ENCODE peak calls at places on chromosomes 7 and 10, in nine cellular contexts. X is ovary, F is upper lobe of left lung, K is stomach, R is K562, V is sigmoid colon, S is transverse colon, Q is suprapubic skin, H is A549. I is an unnamed sample.

GRCh38 chr7:135620980-135621850 is 41.1 kb upstream of the STMP1 start:
- DNase-seq in X (peak), F (no peak), K (no peak), R (peak), V (no peak), S (peak), Q (no peak), H (peak), I (no peak)

GRCh38 chr10:114634607-114634974 is 23.5 kb downstream of the ABLIM1 start:
- DNase-seq in X (peak), F (no peak), K (no peak), R (peak), V (peak), S (no peak), Q (no peak), H (peak), I (no peak)

GRCh38 chr7:98130959-98131358 is 24.3 kb downstream of the LMTK2 start:
- DNase-seq in X (no peak), F (no peak), K (no peak), R (no peak), V (no peak), S (no peak), Q (no peak), H (no peak), I (no peak)

GRCh38 chr10:11573497-11573896 is 38.0 kb downstream of the USP6NL start:
- DNase-seq in X (no peak), F (no peak), K (no peak), R (no peak), V (no peak), S (no peak), Q (no peak), H (no peak), I (no peak)

GRCh38 chr10:100996678-100997363 is 2.8 kb upstream of the LZTS2 start:
- DNase-seq in X (peak), F (peak), K (peak), R (peak), V (peak), S (peak), Q (no peak), H (peak), I (no peak)

GRCh38 chr7:39529582-39529981 is 36.6 kb upstream of the YAE1 start:
- DNase-seq in X (no peak), F (no peak), K (no peak), R (no peak), V (no peak), S (no peak), Q (no peak), H (no peak), I (no peak)

GRCh38 chr10:33618196-33618595 is 283.7 kb upstream of the NRP1 start:
- DNase-seq in X (no peak), F (no peak), K (no peak), R (no peak), V (no peak), S (no peak), Q (no peak), H (no peak), I (no peak)

GRCh38 chr7:17802056-17802455 is 138.2 kb downstream of the SNX13 start:
- DNase-seq in X (no peak), F (no peak), K (no peak), R (no peak), V (no peak), S (no peak), Q (no peak), H (no peak), I (no peak)

GRCh38 chr7:27124979-27125689 is 5.4 kb downstream of the HOXA4 start:
- DNase-seq in X (no peak), F (no peak), K (no peak), R (no peak), V (no peak), S (no peak), Q (no peak), H (no peak), I (no peak)

GRCh38 chr7:158138329-158138597 is 449.4 kb downstream of the PTPRN2 start:
- DNase-seq in X (no peak), F (no peak), K (no peak), R (no peak), V (no peak), S (no peak), Q (peak), H (no peak), I (no peak)

GRCh38 chr7:17660116-17660515 is 280.2 kb downstream of the SNX13 start:
- DNase-seq in X (no peak), F (no peak), K (no peak), R (no peak), V (no peak), S (no peak), Q (no peak), H (no peak), I (no peak)

GRCh38 chr10:122636953-122637352 is 62.7 kb downstream of the C10orf120 start:
- DNase-seq in X (no peak), F (no peak), K (peak), R (no peak), V (peak), S (no peak), Q (no peak), H (no peak), I (no peak)

GRCh38 chr7:112009081-112009480 is 197.1 kb downstream of the DOCK4 start:
- DNase-seq in X (no peak), F (no peak), K (no peak), R (no peak), V (no peak), S (no peak), Q (no peak), H (peak), I (no peak)

GRCh38 chr7:64807731-64808365 is 13.6 kb downstream of the ZNF138 start:
- DNase-seq in X (no peak), F (no peak), K (no peak), R (no peak), V (no peak), S (no peak), Q (no peak), H (no peak), I (no peak)

GRCh38 chr10:17585001-17585400 is 32.2 kb downstream of the HACD1 start:
- DNase-seq in X (no peak), F (no peak), K (no peak), R (no peak), V (no peak), S (no peak), Q (no peak), H (no peak), I (no peak)

GRCh38 chr7:29593458-29593857 is 29.8 kb downstream of the PRR15 start:
- DNase-seq in X (no peak), F (no peak), K (no peak), R (no peak), V (no peak), S (no peak), Q (no peak), H (no peak), I (no peak)

GRCh38 chr7:16801111-16801542 is 3.7 kb downstream of the AGR2 start:
- DNase-seq in X (no peak), F (no peak), K (no peak), R (peak), V (no peak), S (no peak), Q (no peak), H (peak), I (no peak)

GRCh38 chr7:40156988-40157387 is 22.2 kb downstream of the SUGCT start:
- DNase-seq in X (no peak), F (no peak), K (no peak), R (no peak), V (no peak), S (peak), Q (no peak), H (no peak), I (no peak)

GRCh38 chr10:8056891-8057331 is 2.4 kb downstream of the GATA3 start:
- DNase-seq in X (no peak), F (no peak), K (no peak), R (no peak), V (no peak), S (no peak), Q (no peak), H (no peak), I (no peak)

GRCh38 chr10:126561499-126562208 is 108.8 kb downstream of the C10orf90 start:
- DNase-seq in X (no peak), F (peak), K (no peak), R (no peak), V (no peak), S (no peak), Q (no peak), H (no peak), I (peak)

GRCh38 chr7:74454059-74454947 is 597 bp downstream of the GTF2IRD1 start:
- DNase-seq in X (peak), F (peak), K (no peak), R (peak), V (peak), S (no peak), Q (no peak), H (no peak), I (no peak)

GRCh38 chr10:60114765-60115586 is 208.6 kb upstream of the CCDC6 start:
- DNase-seq in X (no peak), F (no peak), K (no peak), R (peak), V (no peak), S (no peak), Q (no peak), H (peak), I (no peak)

GRCh38 chr7:63925262-63925625 is 73.4 kb upstream of the ZNF722 start:
- DNase-seq in X (no peak), F (no peak), K (no peak), R (no peak), V (no peak), S (no peak), Q (no peak), H (no peak), I (no peak)

GRCh38 chr7:82347808-82348207 is 95.8 kb downstream of the CACNA2D1 start:
- DNase-seq in X (no peak), F (no peak), K (no peak), R (no peak), V (no peak), S (no peak), Q (no peak), H (no peak), I (no peak)

GRCh38 chr7:45033261-45033930 is 33.4 kb downstream of the CCM2 start:
- DNase-seq in X (no peak), F (no peak), K (no peak), R (no peak), V (no peak), S (no peak), Q (no peak), H (no peak), I (no peak)

GRCh38 chr7:18590744-18591340 is 95.3 kb downstream of the HDAC9 start:
- DNase-seq in X (no peak), F (no peak), K (no peak), R (no peak), V (no peak), S (no peak), Q (no peak), H (peak), I (no peak)

GRCh38 chr10:22475857-22476600 is 130.7 kb downstream of the SPAG6 start:
- DNase-seq in X (no peak), F (peak), K (no peak), R (no peak), V (no peak), S (peak), Q (no peak), H (peak), I (no peak)

GRCh38 chr10:132911712-132912097 is 30.7 kb downstream of the CFAP46 start:
- DNase-seq in X (no peak), F (no peak), K (no peak), R (no peak), V (peak), S (no peak), Q (no peak), H (no peak), I (no peak)

GRCh38 chr10:126569513-126570447 is 100.7 kb downstream of the C10orf90 start:
- DNase-seq in X (no peak), F (no peak), K (no peak), R (no peak), V (no peak), S (no peak), Q (no peak), H (peak), I (no peak)

GRCh38 chr10:6204063-6204340 is 1.3 kb downstream of the PFKFB3 start:
- DNase-seq in X (peak), F (peak), K (peak), R (no peak), V (no peak), S (peak), Q (no peak), H (no peak), I (no peak)

GRCh38 chr10:33876547-33877400 is 542.3 kb upstream of the NRP1 start:
- DNase-seq in X (peak), F (no peak), K (no peak), R (no peak), V (no peak), S (peak), Q (no peak), H (peak), I (no peak)

GRCh38 chr10:6070647-6071046 is 8.5 kb upstream of the IL2RA start:
- DNase-seq in X (no peak), F (no peak), K (no peak), R (no peak), V (no peak), S (no peak), Q (no peak), H (no peak), I (no peak)

GRCh38 chr10:131846224-131847101 is 54.3 kb upstream of the PPP2R2D start:
- DNase-seq in X (no peak), F (peak), K (no peak), R (no peak), V (no peak), S (no peak), Q (peak), H (no peak), I (no peak)

GRCh38 chr10:124323145-124323725 is 95.5 kb downstream of the OAT start:
- DNase-seq in X (no peak), F (no peak), K (no peak), R (no peak), V (peak), S (no peak), Q (no peak), H (peak), I (no peak)

GRCh38 chr7:12712236-12712635 is 24.8 kb downstream of the ARL4A start:
- DNase-seq in X (no peak), F (no peak), K (no peak), R (no peak), V (no peak), S (no peak), Q (no peak), H (no peak), I (no peak)
- TF ChIP-seq EP300 in X (no peak), F (peak), K (no peak), R (no peak), V (no peak), S (peak), Q (no peak), H (no peak), I (no peak)

DNA sequence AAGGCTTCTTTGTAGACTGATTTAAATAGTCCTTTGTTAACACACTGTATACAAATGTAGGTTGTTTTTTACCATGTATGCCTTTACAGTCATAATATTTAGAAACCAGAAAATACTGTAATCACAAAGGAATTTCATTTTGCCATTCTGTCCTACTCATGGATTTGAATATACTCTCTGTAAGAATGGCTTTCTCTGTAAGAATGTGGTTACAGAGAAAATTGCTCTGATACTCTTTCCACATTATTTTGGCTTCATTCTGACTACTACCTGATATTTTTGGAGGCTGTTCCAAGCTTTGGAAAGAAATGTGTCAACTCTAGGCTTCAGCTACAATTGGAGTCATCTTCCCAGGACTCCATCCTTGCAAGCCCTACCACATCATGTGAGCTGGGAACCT is 23.5 kb downstream of the CH25H start:
- DNase-seq in X (no peak), F (no peak), K (no peak), R (no peak), V (no peak), S (no peak), Q (no peak), H (no peak), I (no peak)
- TF ChIP-seq CTCF in X (no peak), F (no peak), K (no peak), R (no peak), V (no peak), S (no peak), Q (no peak), H (no peak), I (no peak)

GRCh38 chr7:127713758-127714157 is 61.8 kb downstream of the SND1 start:
- DNase-seq in X (no peak), F (no peak), K (no peak), R (no peak), V (no peak), S (no peak), Q (no peak), H (no peak), I (no peak)
- TF ChIP-seq EP300 in X (no peak), F (no peak), K (no peak), R (no peak), V (no peak), S (no peak), Q (no peak), H (no peak), I (no peak)

DNA sequence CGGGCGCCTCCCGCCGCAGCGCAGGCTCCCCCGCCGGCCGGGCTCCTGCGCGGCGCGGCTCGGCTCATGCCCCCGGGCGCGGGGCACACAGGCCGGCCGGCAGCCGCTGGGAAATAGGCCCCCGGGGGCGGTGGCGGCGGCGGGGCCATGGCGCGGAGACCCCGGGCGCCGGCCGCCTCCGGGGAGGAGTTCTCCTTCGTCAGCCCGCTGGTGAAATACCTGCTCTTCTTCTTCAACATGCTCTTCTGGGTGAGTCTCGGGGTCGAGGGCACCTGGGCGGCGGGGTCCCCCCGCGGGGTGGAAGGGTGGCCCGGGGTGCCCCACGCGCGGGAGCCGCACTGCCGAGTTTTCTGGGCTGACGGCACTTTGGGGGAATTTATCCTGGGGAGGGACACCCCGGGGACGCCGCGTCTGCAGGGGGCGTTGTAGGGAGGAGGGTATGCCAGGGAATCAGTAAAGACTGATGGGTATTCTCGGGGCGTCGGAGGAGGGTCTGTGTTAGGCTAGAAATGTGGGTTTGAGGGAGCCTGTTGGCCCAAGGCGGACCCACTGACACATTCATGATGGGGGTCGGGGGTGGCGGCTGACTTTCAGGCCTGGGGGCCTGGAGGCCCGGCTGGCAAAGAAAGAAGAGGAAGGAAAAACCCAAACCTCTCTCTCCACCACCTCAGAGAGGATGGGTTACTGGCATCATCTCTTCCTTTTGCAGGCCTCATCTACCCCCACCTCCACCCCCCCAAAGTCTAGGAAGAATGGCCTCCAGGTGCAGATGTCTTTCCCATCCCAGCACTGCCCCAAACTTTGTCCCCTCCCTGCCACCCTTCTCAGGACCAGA is 544 bp downstream of the TSPAN33 start:
- DNase-seq in X (no peak), F (no peak), K (no peak), R (no peak), V (no peak), S (no peak), Q (no peak), H (no peak), I (no peak)
- TF ChIP-seq CTCF in X (no peak), F (no peak), K (no peak), R (peak), V (no peak), S (no peak), Q (no peak), H (peak), I (no peak)

DNA sequence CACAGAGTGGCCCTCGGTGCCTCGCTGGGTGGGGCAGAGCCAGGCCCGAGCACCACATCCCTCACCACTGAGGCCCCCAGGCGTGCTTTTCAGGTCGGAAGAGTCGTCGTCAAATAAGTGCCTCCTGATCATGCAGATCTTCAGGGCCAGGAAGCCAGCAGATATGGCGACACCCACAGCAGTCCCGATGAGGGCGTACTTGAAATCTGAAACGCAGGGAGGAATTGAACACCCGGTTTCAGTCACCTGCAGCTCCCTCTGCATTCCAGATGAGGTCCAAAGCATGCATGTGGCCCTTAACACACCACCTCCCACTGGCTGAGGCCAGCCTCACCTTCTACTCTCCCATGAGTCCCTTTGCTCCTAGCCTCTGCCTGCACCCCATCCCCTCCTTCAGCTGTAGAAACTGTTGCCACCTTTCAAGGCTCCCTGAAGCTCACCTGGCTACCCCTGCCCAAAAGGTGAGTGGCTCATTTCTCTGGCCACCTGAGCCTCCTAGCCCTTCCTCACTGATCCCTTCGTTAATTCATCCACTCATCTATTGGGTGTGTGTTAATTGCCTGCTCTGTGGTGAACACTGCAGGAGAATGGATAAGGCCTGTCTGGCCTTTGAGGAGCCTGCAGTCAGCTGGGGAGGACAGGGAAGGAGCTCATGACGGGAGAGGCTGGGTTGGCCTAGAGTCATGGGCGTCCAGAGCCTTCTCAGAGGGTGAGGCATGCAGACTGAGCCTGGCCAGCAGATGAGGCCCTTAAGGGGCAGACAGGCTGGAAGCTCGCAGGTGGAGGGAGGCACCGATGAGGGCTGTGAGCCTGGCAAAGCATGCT is 21.2 kb downstream of the TMEM273 start:
- DNase-seq in X (no peak), F (peak), K (no peak), R (peak), V (no peak), S (no peak), Q (no peak), H (no peak), I (no peak)
- TF ChIP-seq EP300 in X (no peak), F (no peak), K (no peak), R (peak), V (no peak), S (no peak), Q (no peak), H (no peak), I (no peak)

GRCh38 chr10:58330397-58330796 is 4.4 kb upstream of the UBE2D1 start:
- DNase-seq in X (no peak), F (no peak), K (no peak), R (no peak), V (no peak), S (no peak), Q (no peak), H (no peak), I (no peak)

GRCh38 chr10:58335306-58336005 is 650 bp downstream of the UBE2D1 start:
- DNase-seq in X (peak), F (peak), K (peak), R (peak), V (peak), S (peak), Q (no peak), H (peak), I (no peak)

GRCh38 chr10:58336242-58336641 is 1.4 kb downstream of the UBE2D1 start:
- DNase-seq in X (no peak), F (no peak), K (no peak), R (no peak), V (no peak), S (no peak), Q (no peak), H (no peak), I (no peak)

DNA sequence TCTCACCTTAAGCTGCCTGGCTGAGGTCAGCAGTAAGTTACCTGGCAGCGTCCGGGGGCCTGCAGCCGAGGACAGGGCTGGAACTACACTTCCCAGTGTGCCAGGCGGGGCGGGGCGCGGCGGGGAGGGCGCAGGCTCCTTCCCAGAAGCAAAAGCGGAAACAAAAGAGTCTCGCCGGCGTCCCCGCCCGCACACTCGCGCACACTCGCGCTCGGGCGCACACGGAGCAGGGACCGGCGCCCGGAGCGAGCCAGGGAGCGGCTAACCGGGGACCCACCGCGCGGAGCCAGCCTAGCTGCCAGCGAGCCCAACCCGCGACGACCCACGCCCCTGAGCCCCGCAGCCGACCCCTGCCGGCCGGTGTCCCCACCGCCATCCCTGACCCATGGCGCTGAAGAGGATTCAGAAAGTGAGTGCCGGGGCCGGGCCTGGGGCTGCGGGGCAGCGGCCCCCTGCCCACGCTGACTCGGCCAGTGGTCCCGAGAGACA is at the start of gene UBE2D1:
- DNase-seq in X (peak), F (peak), K (peak), R (peak), V (peak), S (peak), Q (peak), H (peak), I (peak)
- TF ChIP-seq CTCF in X (no peak), F (peak), K (peak), R (no peak), V (peak), S (no peak), Q (no peak), H (no peak), I (no peak)